ENCODE peak calls at places on chromosomes 1 and 21, in nine cellular contexts. U, Z, S, A, B, K, N, H and Y are unnamed samples.

GRCh38 chr21:16330340-16331319 is 600.8 kb downstream of the USP25 start:
- DNase-seq in N (peak), K (peak), B (peak), A (no peak), H (peak), U (peak), S (peak), Z (no peak), Y (peak)

GRCh38 chr1:184818646-184819045 is 64.0 kb upstream of the EDEM3 start:
- DNase-seq in Z (no peak), U (no peak), A (no peak), B (no peak), S (no peak), H (no peak), K (no peak), N (no peak), Y (no peak)

GRCh38 chr1:184287001-184287400 is 99.8 kb upstream of the C1orf21 start:
- DNase-seq in H (peak), Z (no peak), K (no peak), S (no peak), A (no peak), N (no peak), U (no peak), B (peak), Y (no peak)

GRCh38 chr1:206674745-206675175 is 9.9 kb upstream of the MAPKAPK2 start:
- DNase-seq in A (no peak), U (peak), K (no peak), H (no peak), B (peak), S (peak), Z (no peak), N (no peak), Y (no peak)

GRCh38 chr1:58401991-58402390 is 144.5 kb downstream of the OMA1 start:
- DNase-seq in K (no peak), B (no peak), A (no peak), U (no peak), S (no peak), H (no peak), Z (no peak), N (no peak), Y (no peak)

GRCh38 chr1:26349196-26349885 is 4.6 kb downstream of the CRYBG2 start:
- DNase-seq in B (peak), S (peak), N (no peak), A (no peak), K (no peak), H (no peak), Z (no peak), U (peak), Y (no peak)

GRCh38 chr1:202034683-202035462 is 24.5 kb downstream of the ELF3 start:
- DNase-seq in H (peak), S (peak), N (peak), U (peak), A (no peak), Z (no peak), B (peak), K (peak), Y (no peak)

GRCh38 chr1:17427696-17428660 is 11.5 kb downstream of the RCC2 start:
- DNase-seq in K (no peak), B (no peak), A (no peak), Z (no peak), U (no peak), H (no peak), S (no peak), N (no peak), Y (no peak)

GRCh38 chr1:5856246-5856815 is 135.9 kb downstream of the NPHP4 start:
- DNase-seq in A (no peak), K (no peak), B (peak), S (no peak), U (no peak), H (peak), N (no peak), Z (no peak), Y (no peak)

GRCh38 chr1:227894306-227894721 is 53.4 kb downstream of the WNT9A start:
- DNase-seq in B (no peak), Z (no peak), H (no peak), S (no peak), K (no peak), N (peak), U (no peak), A (no peak), Y (no peak)

GRCh38 chr1:157113631-157114030 is 14.0 kb upstream of the ETV3L start:
- DNase-seq in S (no peak), B (no peak), U (no peak), K (no peak), Z (no peak), A (no peak), N (no peak), H (no peak), Y (no peak)

GRCh38 chr1:12770620-12771019 is 2.9 kb upstream of the PRAMEF12 start:
- DNase-seq in U (no peak), A (no peak), Z (peak), H (no peak), K (no peak), N (no peak), S (no peak), B (no peak), Y (no peak)

GRCh38 chr21:46063227-46063626 is 34.7 kb upstream of the COL6A2 start:
- DNase-seq in N (no peak), U (no peak), B (no peak), A (no peak), Z (peak), S (no peak), H (no peak), K (no peak), Y (no peak)

GRCh38 chr1:231855395-231855794 is 228.8 kb downstream of the DISC1 start:
- DNase-seq in U (no peak), Z (no peak), H (no peak), N (no peak), S (no peak), A (no peak), B (no peak), K (no peak), Y (no peak)

GRCh38 chr1:24503003-24503751 is 541 bp downstream of the RCAN3 start:
- DNase-seq in K (no peak), B (peak), Z (no peak), N (no peak), A (peak), U (no peak), S (no peak), H (no peak), Y (no peak)

GRCh38 chr1:77978293-77978968 is 441 bp downstream of the FUBP1 start:
- DNase-seq in K (peak), N (peak), U (peak), Z (peak), S (peak), A (peak), B (peak), H (peak), Y (peak)

GRCh38 chr1:42931911-42932422 is 26.7 kb downstream of the SLC2A1 start:
- DNase-seq in H (peak), A (peak), N (peak), Z (no peak), B (peak), S (no peak), U (no peak), K (peak), Y (no peak)

GRCh38 chr1:58152709-58153108 is 393.8 kb downstream of the OMA1 start:
- DNase-seq in S (no peak), B (no peak), U (no peak), K (no peak), A (no peak), H (no peak), Z (no peak), N (no peak), Y (no peak)

GRCh38 chr1:159012495-159012894 is 2.8 kb downstream of the IFI16 start:
- DNase-seq in A (peak), Z (no peak), H (no peak), K (no peak), S (no peak), B (peak), N (no peak), U (no peak), Y (no peak)

GRCh38 chr1:219871427-219872057 is 56.8 kb downstream of the SLC30A10 start:
- DNase-seq in A (no peak), Z (no peak), H (no peak), B (no peak), K (no peak), N (no peak), S (no peak), U (no peak), Y (no peak)

GRCh38 chr1:81920245-81920740 is 119.6 kb downstream of the ADGRL2 start:
- DNase-seq in K (no peak), A (no peak), S (peak), U (no peak), N (peak), H (no peak), Z (no peak), B (peak), Y (peak)

GRCh38 chr21:34669149-34669879 is 520 bp downstream of the CLIC6 start:
- DNase-seq in N (no peak), S (no peak), B (no peak), K (peak), Z (no peak), H (no peak), U (no peak), A (no peak), Y (peak)

GRCh38 chr1:167175901-167176300 is 44.8 kb upstream of the POU2F1 start:
- DNase-seq in H (no peak), A (no peak), K (no peak), B (peak), N (no peak), S (no peak), Z (no peak), U (no peak), Y (no peak)

DNA sequence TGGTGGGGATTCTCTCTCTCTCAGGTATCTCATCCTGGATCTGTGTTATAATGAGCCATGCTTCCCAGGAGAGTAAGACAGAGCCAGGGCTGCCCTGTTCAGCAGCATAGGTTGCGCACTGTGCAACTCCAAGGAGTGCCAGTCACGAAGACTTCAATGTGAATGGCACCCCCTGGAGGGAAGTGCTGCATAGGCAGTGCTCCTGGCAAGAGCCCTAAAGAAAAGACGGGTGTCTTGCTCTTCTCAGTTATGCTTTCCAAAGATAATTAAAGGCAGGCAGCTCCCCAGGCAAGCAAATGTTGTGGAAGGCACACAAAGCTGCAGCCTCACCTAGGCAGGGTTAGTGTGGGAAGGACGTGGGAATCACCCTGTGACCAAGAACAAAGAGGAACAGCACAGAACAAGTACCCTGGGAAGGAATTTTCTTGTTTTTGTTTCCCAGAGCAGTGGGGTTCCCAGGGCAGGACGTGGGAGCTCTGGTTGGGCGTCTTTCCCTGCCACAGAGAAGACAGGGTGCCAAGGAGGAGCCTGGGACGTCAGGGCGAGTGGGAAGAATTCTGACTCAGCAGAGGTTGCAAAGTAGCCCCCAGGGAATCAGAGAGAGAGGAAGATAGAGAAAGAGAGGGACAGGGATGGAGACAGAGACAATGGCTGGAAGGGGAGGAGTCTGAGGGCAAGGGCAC is 120.9 kb downstream of the KCNN3 start:
- DNase-seq in K (no peak), Z (no peak), U (peak), N (peak), S (no peak), H (peak), B (peak), A (no peak), Y (no peak)
- TF ChIP-seq CTCF in K (no peak), Z (no peak), U (peak), N (peak), S (peak), H (peak), B (peak), A (no peak), Y (peak)

GRCh38 chr1:246609632-246610031 is 43.4 kb downstream of the CNST start:
- DNase-seq in A (no peak), K (no peak), Z (no peak), N (no peak), B (no peak), U (peak), H (no peak), S (peak), Y (no peak)
- TF ChIP-seq CTCF in A (no peak), K (no peak), Z (no peak), N (no peak), B (no peak), U (no peak), H (no peak), S (no peak), Y (no peak)

DNA sequence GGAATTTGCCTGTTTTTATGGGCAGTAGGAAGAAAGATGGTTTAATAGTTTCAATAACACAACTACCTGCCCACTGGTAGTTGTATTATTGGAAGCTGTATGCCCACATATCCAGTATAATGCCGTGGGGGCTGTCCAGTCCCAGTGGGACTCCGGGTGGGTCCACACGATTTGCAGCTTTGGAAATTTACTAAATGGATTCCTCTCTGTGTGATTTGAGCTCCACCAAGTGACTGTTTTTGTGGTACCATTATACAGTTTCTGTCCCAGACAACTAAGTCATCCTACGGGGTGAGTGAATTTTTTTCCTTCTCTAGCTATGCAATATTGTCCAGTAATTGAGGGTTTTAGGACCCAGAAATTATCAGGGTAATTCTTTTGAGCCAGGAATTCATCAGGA is 86.8 kb downstream of the PLA2G4A start:
- DNase-seq in B (no peak), S (no peak), Z (no peak), K (no peak), H (no peak), N (no peak), U (no peak), A (no peak), Y (no peak)
- TF ChIP-seq CTCF in B (no peak), S (no peak), Z (no peak), K (no peak), H (no peak), N (no peak), U (peak), A (no peak), Y (no peak)

GRCh38 chr1:39205781-39206464 is 1.4 kb downstream of the MACF1 start:
- DNase-seq in S (no peak), A (no peak), U (no peak), K (no peak), B (no peak), N (no peak), H (no peak), Z (no peak), Y (no peak)

GRCh38 chr1:39205102-39205780 is 746 bp downstream of the MACF1 start:
- DNase-seq in B (peak), S (no peak), A (no peak), H (peak), Z (peak), N (no peak), U (no peak), K (peak), Y (peak)

GRCh38 chr1:39199593-39199992 is 4.9 kb upstream of the MACF1 start:
- DNase-seq in B (no peak), N (no peak), K (no peak), U (no peak), S (no peak), A (no peak), Z (no peak), H (no peak), Y (no peak)

GRCh38 chr1:39204441-39205081 is at the start of gene MACF1:
- DNase-seq in U (peak), A (no peak), K (no peak), B (peak), S (peak), N (no peak), H (peak), Z (peak), Y (peak)
- TF ChIP-seq CTCF in U (peak), A (no peak), K (no peak), B (no peak), S (peak), N (no peak), H (peak), Z (peak), Y (peak)

GRCh38 chr1:18802231-18802630 is 57.2 kb downstream of the TAS1R2 start:
- DNase-seq in B (no peak), S (no peak), U (no peak), Z (no peak), H (no peak), A (no peak), N (no peak), K (no peak), Y (no peak)
- TF ChIP-seq CTCF in B (no peak), S (no peak), U (no peak), Z (no peak), H (no peak), A (no peak), N (no peak), K (no peak), Y (no peak)

DNA sequence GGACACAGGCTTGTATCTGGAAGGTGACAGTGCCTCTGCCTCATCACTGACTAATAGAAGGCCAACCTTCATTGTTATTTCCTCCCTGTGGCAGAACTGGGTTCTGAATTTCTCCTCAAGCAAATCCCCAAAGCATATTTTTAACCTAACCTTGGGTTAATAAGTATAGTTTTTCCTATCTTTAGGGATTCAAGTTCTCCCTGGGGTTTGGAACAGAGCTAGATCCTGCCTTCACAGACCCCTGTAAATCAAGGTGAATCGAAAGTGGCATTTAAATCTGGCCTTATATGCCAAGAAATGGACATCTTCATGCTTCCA is 4.4 kb upstream of the CHI3L2 start:
- DNase-seq in A (no peak), U (no peak), B (no peak), H (no peak), N (no peak), S (no peak), K (no peak), Z (no peak), Y (no peak)
- TF ChIP-seq CTCF in A (peak), U (no peak), B (no peak), H (peak), N (no peak), S (no peak), K (no peak), Z (peak), Y (peak)

GRCh38 chr1:156073110-156073693 is 9.1 kb downstream of the MEX3A start:
- DNase-seq in H (no peak), N (no peak), U (no peak), S (no peak), B (no peak), A (no peak), Z (no peak), K (no peak), Y (no peak)

GRCh38 chr1:156069490-156070455 is 8.8 kb downstream of the RAB25 start:
- DNase-seq in B (no peak), Z (no peak), S (no peak), K (no peak), A (no peak), H (no peak), N (no peak), U (no peak), Y (no peak)

GRCh38 chr1:156073740-156074139 is 8.5 kb downstream of the MEX3A start:
- DNase-seq in N (no peak), K (no peak), H (no peak), Z (no peak), U (no peak), B (no peak), S (no peak), A (no peak), Y (no peak)

GRCh38 chr1:156072251-156072650 is 10.0 kb downstream of the MEX3A start:
- DNase-seq in A (no peak), U (no peak), H (no peak), B (no peak), K (no peak), Z (no peak), S (no peak), N (no peak), Y (no peak)

DNA sequence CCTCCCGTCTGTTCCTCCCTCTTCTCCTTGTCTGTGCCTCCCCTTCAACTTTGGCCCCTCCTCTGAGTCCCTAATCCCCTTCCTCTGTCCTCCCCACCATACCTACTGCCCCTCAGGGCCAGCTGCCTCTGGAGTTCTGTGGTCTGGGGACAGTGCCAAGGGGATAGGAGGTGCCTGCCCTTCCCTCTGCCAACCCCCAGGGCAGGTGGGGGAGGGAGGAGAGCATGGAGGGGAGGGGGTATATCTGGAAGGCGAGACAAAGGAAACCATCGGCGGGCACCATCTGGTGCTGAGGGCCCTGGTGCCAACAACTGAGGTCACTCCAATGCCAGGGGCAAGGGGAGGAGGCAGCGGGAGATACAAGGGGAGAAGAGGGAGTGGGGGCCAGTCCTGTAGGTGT is 9.6 kb downstream of the RAB25 start:
- DNase-seq in A (no peak), S (no peak), N (peak), Z (no peak), U (no peak), B (no peak), K (no peak), H (no peak), Y (no peak)
- TF ChIP-seq CTCF in A (no peak), S (no peak), N (no peak), Z (no peak), U (no peak), B (no peak), K (no peak), H (no peak), Y (no peak)